ENCODE peak calls at places on chromosomes 3 and 15, in seven cellular contexts. V is SK-N-SH, N is heart left ventricle, J is cardiac fibroblast, E is BJ, T is mammary epithelial cell, A is cardiac muscle cell. U is an unnamed sample.

GRCh38 chr3:186790261-186790981 is 7.0 kb downstream of the EIF4A2 start:
- DNase-seq in V (no peak), N (no peak), J (peak), E (no peak), T (peak), A (peak), U (peak)

GRCh38 chr15:51077565-51078153 is 17.0 kb downstream of the TNFAIP8L3 start:
- DNase-seq in V (no peak), N (peak), J (peak), E (no peak), T (no peak), A (peak), U (peak)

GRCh38 chr3:142964150-142964498 is 650 bp upstream of the PAQR9 start:
- DNase-seq in V (no peak), N (no peak), J (peak), E (no peak), T (no peak), A (no peak), U (no peak)

GRCh38 chr3:192879346-192880031 is 38.2 kb downstream of the MB21D2 start:
- DNase-seq in V (peak), N (no peak), J (peak), E (peak), T (peak), A (peak), U (no peak)

GRCh38 chr3:144265527-144266100 is 294.0 kb downstream of the DIPK2A start:
- DNase-seq in V (no peak), N (no peak), J (peak), E (peak), T (no peak), A (peak), U (no peak)

GRCh38 chr15:67064607-67065530 is 533 bp upstream of the SMAD3 start:
- DNase-seq in V (no peak), N (peak), J (no peak), E (no peak), T (no peak), A (no peak), U (no peak)

GRCh38 chr3:72907851-72908620 is 20.2 kb downstream of the GXYLT2 start:
- DNase-seq in V (no peak), N (no peak), J (peak), E (peak), T (peak), A (peak), U (no peak)

GRCh38 chr15:54582863-54583643 is 604.8 kb downstream of the UNC13C start:
- DNase-seq in V (no peak), N (no peak), J (no peak), E (no peak), T (no peak), A (no peak), U (no peak)

GRCh38 chr3:157453824-157454223 is 17.2 kb downstream of the PTX3 start:
- DNase-seq in V (no peak), N (no peak), J (no peak), E (no peak), T (no peak), A (no peak), U (no peak)

GRCh38 chr3:31220431-31220830 is 312.3 kb upstream of the STT3B start:
- DNase-seq in V (no peak), N (no peak), J (no peak), E (no peak), T (no peak), A (no peak), U (no peak)

GRCh38 chr3:14769531-14770325 is 49.0 kb upstream of the FGD5 start:
- DNase-seq in V (peak), N (peak), J (no peak), E (no peak), T (no peak), A (no peak), U (no peak)

GRCh38 chr3:150765949-150766720 is 3.2 kb upstream of the SIAH2 start:
- DNase-seq in V (no peak), N (no peak), J (no peak), E (no peak), T (peak), A (peak), U (no peak)

GRCh38 chr3:47412842-47413520 is 32.2 kb downstream of the PTPN23 start:
- DNase-seq in V (no peak), N (no peak), J (no peak), E (no peak), T (no peak), A (no peak), U (no peak)

GRCh38 chr3:49295489-49296058 is 18.5 kb upstream of the C3orf62 start:
- DNase-seq in V (peak), N (no peak), J (peak), E (no peak), T (no peak), A (peak), U (peak)

GRCh38 chr15:86555114-86555513 is 475.4 kb downstream of the AGBL1 start:
- DNase-seq in V (no peak), N (no peak), J (no peak), E (no peak), T (no peak), A (no peak), U (no peak)

GRCh38 chr3:42033741-42034140 is 57.4 kb upstream of the TRAK1 start:
- DNase-seq in V (no peak), N (no peak), J (no peak), E (no peak), T (peak), A (no peak), U (no peak)

GRCh38 chr3:168095611-168096209 is at the start of gene GOLIM4:
- DNase-seq in V (peak), N (peak), J (peak), E (peak), T (peak), A (peak), U (peak)

GRCh38 chr15:69013726-69014406 is 629 bp upstream of the NOX5 start:
- DNase-seq in V (peak), N (no peak), J (no peak), E (no peak), T (no peak), A (no peak), U (no peak)

GRCh38 chr3:42066516-42067181 is 24.5 kb upstream of the TRAK1 start:
- DNase-seq in V (peak), N (peak), J (peak), E (no peak), T (no peak), A (peak), U (no peak)

GRCh38 chr15:31277335-31278055 is 49.1 kb upstream of the KLF13 start:
- DNase-seq in V (no peak), N (no peak), J (no peak), E (no peak), T (no peak), A (no peak), U (no peak)

GRCh38 chr15:45773149-45773548 is 138.3 kb downstream of the SQOR start:
- DNase-seq in V (no peak), N (no peak), J (no peak), E (no peak), T (peak), A (peak), U (no peak)

GRCh38 chr3:75171632-75172230 is 492.4 kb upstream of the FRG2C start:
- DNase-seq in V (no peak), N (no peak), J (peak), E (peak), T (no peak), A (peak), U (no peak)

GRCh38 chr3:4474683-4475490 is 7.8 kb upstream of the SUMF1 start:
- DNase-seq in V (no peak), N (no peak), J (peak), E (no peak), T (peak), A (peak), U (no peak)

GRCh38 chr3:4472312-4472711 is 5.2 kb upstream of the SUMF1 start:
- DNase-seq in V (no peak), N (no peak), J (no peak), E (no peak), T (no peak), A (no peak), U (no peak)

GRCh38 chr3:4476507-4476906 is 9.4 kb upstream of the SUMF1 start:
- DNase-seq in V (no peak), N (no peak), J (no peak), E (no peak), T (no peak), A (peak), U (no peak)

GRCh38 chr3:4472766-4473165 is 5.7 kb upstream of the SUMF1 start:
- DNase-seq in V (no peak), N (no peak), J (no peak), E (no peak), T (peak), A (no peak), U (no peak)

GRCh38 chr3:4478226-4478625 is 11.2 kb upstream of the SUMF1 start:
- DNase-seq in V (no peak), N (no peak), J (no peak), E (no peak), T (no peak), A (no peak), U (no peak)
- TF ChIP-seq CTCF in V (no peak), N (no peak), J (no peak), E (no peak), T (no peak), A (no peak), U (no peak)

GRCh38 chr15:32843211-32843907 is 125.6 kb downstream of the GREM1 start:
- DNase-seq in V (no peak), N (no peak), J (no peak), E (no peak), T (no peak), A (no peak), U (no peak)

GRCh38 chr15:32838820-32839219 is 121.0 kb downstream of the GREM1 start:
- DNase-seq in V (no peak), N (no peak), J (peak), E (peak), T (no peak), A (peak), U (no peak)

GRCh38 chr15:32842081-32842480 is 124.3 kb downstream of the GREM1 start:
- DNase-seq in V (no peak), N (no peak), J (no peak), E (no peak), T (no peak), A (no peak), U (no peak)

GRCh38 chr15:32840481-32841245 is 122.9 kb downstream of the GREM1 start:
- DNase-seq in V (no peak), N (no peak), J (peak), E (no peak), T (no peak), A (no peak), U (no peak)

GRCh38 chr15:32844118-32844711 is 126.4 kb downstream of the GREM1 start:
- DNase-seq in V (peak), N (no peak), J (peak), E (no peak), T (peak), A (peak), U (no peak)
- TF ChIP-seq CTCF in V (peak), N (peak), J (peak), E (peak), T (peak), A (peak), U (peak)

GRCh38 chr3:33128706-33129105 is 14.9 kb downstream of the CRTAP start:
- DNase-seq in V (no peak), N (no peak), J (no peak), E (no peak), T (no peak), A (peak), U (no peak)

GRCh38 chr3:33130144-33130543 is 16.3 kb downstream of the CRTAP start:
- DNase-seq in V (no peak), N (no peak), J (no peak), E (no peak), T (no peak), A (no peak), U (no peak)

GRCh38 chr3:33132019-33132360 is 18.2 kb downstream of the CRTAP start:
- DNase-seq in V (no peak), N (no peak), J (no peak), E (no peak), T (no peak), A (no peak), U (no peak)

GRCh38 chr3:33134026-33134625 is 20.3 kb downstream of the CRTAP start:
- DNase-seq in V (no peak), N (no peak), J (no peak), E (no peak), T (peak), A (no peak), U (no peak)

GRCh38 chr3:33131328-33132018 is 17.7 kb downstream of the CRTAP start:
- DNase-seq in V (peak), N (no peak), J (peak), E (no peak), T (peak), A (peak), U (peak)
- TF ChIP-seq CTCF in V (peak), N (peak), J (peak), E (peak), T (peak), A (peak), U (peak)

GRCh38 chr3:197490659-197491058 is 65.1 kb downstream of the BDH1 start:
- DNase-seq in V (no peak), N (no peak), J (no peak), E (no peak), T (no peak), A (no peak), U (no peak)

GRCh38 chr3:197491923-197492664 is 63.7 kb downstream of the BDH1 start:
- DNase-seq in V (peak), N (no peak), J (no peak), E (no peak), T (no peak), A (no peak), U (no peak)

GRCh38 chr3:197491478-197491877 is 64.3 kb downstream of the BDH1 start:
- DNase-seq in V (no peak), N (no peak), J (no peak), E (no peak), T (no peak), A (no peak), U (no peak)

GRCh38 chr3:197487911-197488391 is 67.8 kb downstream of the BDH1 start:
- DNase-seq in V (no peak), N (peak), J (peak), E (peak), T (peak), A (peak), U (peak)

GRCh38 chr3:197490098-197490497 is 65.7 kb downstream of the BDH1 start:
- DNase-seq in V (no peak), N (no peak), J (peak), E (peak), T (peak), A (peak), U (no peak)
- TF ChIP-seq CTCF in V (no peak), N (no peak), J (no peak), E (peak), T (no peak), A (no peak), U (no peak)

GRCh38 chr15:40379374-40379773 is 3.1 kb upstream of the KNSTRN start:
- DNase-seq in V (no peak), N (no peak), J (no peak), E (no peak), T (no peak), A (no peak), U (no peak)
- TF ChIP-seq CTCF in V (no peak), N (no peak), J (no peak), E (no peak), T (no peak), A (no peak), U (no peak)

U was measured in BE2C.